ENCODE peak calls at places on chromosomes 16 and 17, in seven cellular contexts. One of them, this sample, is unnamed.

GRCh38 chr17:45129940-45130639 is 2.2 kb downstream of the PLCD3 start:
- DNase-seq in GM23248: peak; percentile 47
- DNase-seq in HCT116: no peak
- DNase-seq in neural progenitor cell: no peak
- DNase-seq in GM23338: no peak
- DNase-seq in SK-N-SH: no peak
- DNase-seq in OCI-LY7: no peak
- DNase-seq in this sample: peak; percentile 59

GRCh38 chr16:88356124-88356726 is 26.5 kb upstream of the ZNF469 start:
- DNase-seq in GM23248: no peak
- DNase-seq in OCI-LY7: no peak
- DNase-seq in GM23338: no peak
- DNase-seq in SK-N-SH: no peak
- DNase-seq in neural progenitor cell: no peak
- DNase-seq in HCT116: no peak
- DNase-seq in this sample: no peak

GRCh38 chr16:15642557-15643452 is at the start of gene MARF1:
- DNase-seq in GM23248: peak; percentile 98
- DNase-seq in HCT116: peak; percentile 87
- DNase-seq in neural progenitor cell: peak; percentile 98
- DNase-seq in GM23338: peak; percentile 99
- DNase-seq in OCI-LY7: peak; percentile 96
- DNase-seq in SK-N-SH: peak; percentile 94
- DNase-seq in this sample: peak; percentile 88

GRCh38 chr16:73965591-73965990 is 331.0 kb upstream of the PSMD7 start:
- DNase-seq in HCT116: no peak
- DNase-seq in GM23338: no peak
- DNase-seq in neural progenitor cell: no peak
- DNase-seq in OCI-LY7: no peak
- DNase-seq in SK-N-SH: no peak
- DNase-seq in GM23248: no peak
- DNase-seq in this sample: no peak

GRCh38 chr17:18172528-18173278 is 10.9 kb upstream of the ALKBH5 start:
- DNase-seq in SK-N-SH: peak; percentile 20
- DNase-seq in OCI-LY7: no peak
- DNase-seq in HCT116: no peak
- DNase-seq in neural progenitor cell: no peak
- DNase-seq in GM23338: peak; percentile 34
- DNase-seq in GM23248: no peak
- DNase-seq in this sample: no peak

GRCh38 chr17:1379930-1380313 is 20.1 kb downstream of the YWHAE start:
- DNase-seq in GM23338: no peak
- DNase-seq in SK-N-SH: no peak
- DNase-seq in OCI-LY7: no peak
- DNase-seq in neural progenitor cell: no peak
- DNase-seq in HCT116: no peak
- DNase-seq in GM23248: peak; percentile 50
- DNase-seq in this sample: no peak

GRCh38 chr17:1329745-1330343 is 50.4 kb downstream of the TRARG1 start:
- DNase-seq in GM23248: no peak
- DNase-seq in OCI-LY7: no peak
- DNase-seq in GM23338: no peak
- DNase-seq in SK-N-SH: no peak
- DNase-seq in neural progenitor cell: no peak
- DNase-seq in HCT116: no peak
- DNase-seq in this sample: no peak

GRCh38 chr17:62703269-62703775 is 75.9 kb downstream of the MRC2 start:
- DNase-seq in SK-N-SH: no peak
- DNase-seq in OCI-LY7: no peak
- DNase-seq in neural progenitor cell: no peak
- DNase-seq in GM23248: peak; percentile 87
- DNase-seq in GM23338: no peak
- DNase-seq in HCT116: no peak
- DNase-seq in this sample: peak; percentile 97

GRCh38 chr17:83076930-83077329 is 2.5 kb upstream of the METRNL start:
- DNase-seq in OCI-LY7: no peak
- DNase-seq in GM23248: no peak
- DNase-seq in HCT116: no peak
- DNase-seq in SK-N-SH: peak; percentile 71
- DNase-seq in neural progenitor cell: no peak
- DNase-seq in GM23338: no peak
- DNase-seq in this sample: peak; percentile 31

GRCh38 chr17:32222621-32223020 is 43.0 kb upstream of the RHBDL3 start:
- DNase-seq in SK-N-SH: no peak
- DNase-seq in HCT116: no peak
- DNase-seq in GM23338: no peak
- DNase-seq in GM23248: peak; percentile 52
- DNase-seq in OCI-LY7: no peak
- DNase-seq in neural progenitor cell: no peak
- DNase-seq in this sample: peak; percentile 56

GRCh38 chr16:51638338-51639135 is 487.5 kb upstream of the SALL1 start:
- DNase-seq in OCI-LY7: no peak
- DNase-seq in GM23248: peak; percentile 74
- DNase-seq in HCT116: no peak
- DNase-seq in GM23338: no peak
- DNase-seq in neural progenitor cell: no peak
- DNase-seq in SK-N-SH: no peak
- DNase-seq in this sample: no peak

GRCh38 chr17:18319604-18320256 is 4.6 kb downstream of the SMCR8 start:
- DNase-seq in SK-N-SH: peak; percentile 54
- DNase-seq in HCT116: no peak
- DNase-seq in OCI-LY7: peak; percentile 60
- DNase-seq in neural progenitor cell: peak; percentile 80
- DNase-seq in GM23248: peak; percentile 90
- DNase-seq in GM23338: peak; percentile 78
- DNase-seq in this sample: peak; percentile 61

GRCh38 chr17:36980281-36980761 is 31.6 kb downstream of the AATF start:
- DNase-seq in GM23338: peak; percentile 9
- DNase-seq in GM23248: peak; percentile 2
- DNase-seq in HCT116: no peak
- DNase-seq in neural progenitor cell: peak; percentile 19
- DNase-seq in SK-N-SH: no peak
- DNase-seq in OCI-LY7: no peak
- DNase-seq in this sample: peak; percentile 5

GRCh38 chr17:35022536-35023063 is 40.9 kb downstream of the RFFL start:
- DNase-seq in GM23338: no peak
- DNase-seq in OCI-LY7: no peak
- DNase-seq in GM23248: peak; percentile 93
- DNase-seq in neural progenitor cell: no peak
- DNase-seq in SK-N-SH: no peak
- DNase-seq in HCT116: no peak
- DNase-seq in this sample: peak; percentile 83

GRCh38 chr16:70749006-70749678 is 51.8 kb downstream of the VAC14 start:
- DNase-seq in neural progenitor cell: no peak
- DNase-seq in OCI-LY7: no peak
- DNase-seq in SK-N-SH: no peak
- DNase-seq in HCT116: no peak
- DNase-seq in GM23338: no peak
- DNase-seq in GM23248: no peak
- DNase-seq in this sample: no peak

GRCh38 chr16:87608400-87608985 is 6.2 kb downstream of the JPH3 start:
- DNase-seq in GM23338: peak; percentile 89
- DNase-seq in neural progenitor cell: peak; percentile 87
- DNase-seq in OCI-LY7: peak; percentile 23
- DNase-seq in SK-N-SH: no peak
- DNase-seq in HCT116: no peak
- DNase-seq in GM23248: peak; percentile 74
- DNase-seq in this sample: peak; percentile 63

GRCh38 chr17:30363715-30364202 is 15.0 kb upstream of the CPD start:
- DNase-seq in neural progenitor cell: no peak
- DNase-seq in GM23338: no peak
- DNase-seq in GM23248: peak; percentile 94
- DNase-seq in HCT116: no peak
- DNase-seq in OCI-LY7: peak; percentile 68
- DNase-seq in SK-N-SH: no peak
- DNase-seq in this sample: peak; percentile 83

GRCh38 chr16:1469693-1470201 is 5.1 kb downstream of the CLCN7 start:
- DNase-seq in HCT116: no peak
- DNase-seq in SK-N-SH: no peak
- DNase-seq in OCI-LY7: no peak
- DNase-seq in GM23338: no peak
- DNase-seq in GM23248: peak; percentile 19
- DNase-seq in neural progenitor cell: no peak
- DNase-seq in this sample: no peak

GRCh38 chr17:27244481-27245223 is 49.3 kb upstream of the WSB1 start:
- DNase-seq in GM23338: peak; percentile 74
- DNase-seq in OCI-LY7: no peak
- DNase-seq in GM23248: peak; percentile 94
- DNase-seq in SK-N-SH: no peak
- DNase-seq in HCT116: no peak
- DNase-seq in neural progenitor cell: peak; percentile 33
- DNase-seq in this sample: peak; percentile 68

GRCh38 chr16:25627641-25628040 is 64.1 kb upstream of the HS3ST4 start:
- DNase-seq in GM23248: no peak
- DNase-seq in HCT116: no peak
- DNase-seq in neural progenitor cell: no peak
- DNase-seq in SK-N-SH: no peak
- DNase-seq in OCI-LY7: no peak
- DNase-seq in GM23338: no peak
- DNase-seq in this sample: no peak

GRCh38 chr16:25625620-25626019 is 66.1 kb upstream of the HS3ST4 start:
- DNase-seq in GM23338: no peak
- DNase-seq in OCI-LY7: no peak
- DNase-seq in neural progenitor cell: no peak
- DNase-seq in HCT116: no peak
- DNase-seq in SK-N-SH: no peak
- DNase-seq in GM23248: no peak
- DNase-seq in this sample: no peak

GRCh38 chr16:25628766-25629165 is 63.0 kb upstream of the HS3ST4 start:
- DNase-seq in HCT116: no peak
- DNase-seq in GM23338: no peak
- DNase-seq in GM23248: no peak
- DNase-seq in neural progenitor cell: no peak
- DNase-seq in SK-N-SH: no peak
- DNase-seq in OCI-LY7: no peak
- DNase-seq in this sample: no peak

DNA sequence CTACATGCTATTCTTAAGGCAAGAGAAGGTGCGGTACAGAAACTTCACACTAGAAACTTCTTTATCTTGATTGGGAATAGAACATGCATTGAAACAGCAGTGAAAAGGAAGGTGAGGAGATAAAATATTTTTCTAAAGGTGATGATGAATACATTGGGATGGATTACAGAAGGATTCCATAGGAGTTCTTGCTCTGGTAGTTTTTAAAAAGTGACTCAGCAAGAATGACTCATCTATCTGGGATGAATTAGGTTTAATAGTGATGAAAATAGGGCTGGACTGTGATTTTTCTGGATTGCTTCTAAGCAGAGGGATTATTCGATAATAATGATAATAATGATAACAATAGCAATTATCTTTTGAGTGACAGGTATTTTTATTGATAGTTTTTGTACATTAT is 65.6 kb upstream of the HS3ST4 start:
- DNase-seq in HCT116: no peak
- DNase-seq in GM23248: peak; percentile 19
- DNase-seq in GM23338: no peak
- DNase-seq in SK-N-SH: no peak
- DNase-seq in OCI-LY7: no peak
- DNase-seq in neural progenitor cell: no peak
- DNase-seq in this sample: peak; percentile 11
- H3K4me2 ChIP-seq in HCT116: peak overlapping the region; percentile 4
- H3K4me2 ChIP-seq in GM23248: no peak overlapping the region
- H3K4me2 ChIP-seq in GM23338: no peak overlapping the region
- H3K4me2 ChIP-seq in SK-N-SH: no peak overlapping the region
- H3K4me2 ChIP-seq in OCI-LY7: no peak overlapping the region
- H3K4me2 ChIP-seq in neural progenitor cell: no peak overlapping the region
- H3K4me2 ChIP-seq in this sample: no peak overlapping the region

DNA sequence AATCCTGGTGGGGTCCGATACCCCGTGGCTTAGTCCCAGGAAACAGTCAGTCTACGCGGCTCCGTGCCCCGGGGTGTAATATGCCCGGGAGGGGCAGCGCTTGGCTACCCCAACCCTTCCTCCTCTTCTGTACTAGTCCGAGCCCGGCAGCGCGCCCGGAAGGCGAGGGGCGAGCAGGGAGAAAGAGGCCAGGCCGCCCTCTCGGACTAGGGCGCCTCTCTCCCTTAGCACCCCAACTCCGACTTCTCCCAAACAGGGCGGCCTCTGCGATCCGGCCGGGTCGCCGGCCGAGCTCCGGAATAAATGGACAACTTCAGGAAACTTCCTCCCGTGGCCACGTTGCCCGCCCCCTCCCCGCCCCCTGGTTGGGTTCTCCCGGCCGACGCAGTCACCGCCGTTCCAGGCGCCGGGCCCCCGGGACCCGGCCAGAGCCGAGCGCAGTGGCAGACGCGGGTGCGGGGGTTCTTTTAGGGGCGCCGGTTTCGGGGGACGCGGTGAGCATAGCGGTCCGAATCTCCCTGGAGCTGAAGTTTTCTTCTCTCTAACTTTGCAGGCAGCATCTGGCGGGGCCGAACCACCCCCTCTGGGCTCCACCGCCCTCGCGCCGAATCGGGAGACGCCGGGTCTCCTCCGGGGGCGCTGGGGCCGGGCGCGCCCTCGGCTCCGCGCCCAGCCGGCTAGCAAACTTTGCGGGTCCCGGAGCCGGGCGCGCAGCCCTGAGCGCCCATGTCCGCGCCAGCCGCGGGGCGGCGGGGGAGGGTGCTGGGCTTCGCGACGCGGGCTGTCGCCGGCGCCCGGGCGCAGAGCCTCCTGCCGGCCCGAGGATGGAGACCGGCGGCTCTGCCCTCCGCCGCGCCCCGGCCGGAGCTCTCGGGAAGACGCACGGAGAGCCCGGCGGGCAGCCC is at the start of gene SDK2:
- DNase-seq in GM23338: peak; percentile 49
- DNase-seq in HCT116: no peak
- DNase-seq in neural progenitor cell: peak; percentile 61
- DNase-seq in OCI-LY7: no peak
- DNase-seq in SK-N-SH: peak; percentile 85
- DNase-seq in GM23248: peak; percentile 35
- DNase-seq in this sample: no peak
- TF ChIP-seq EZH2phosphoT487 in GM23338: no peak
- TF ChIP-seq EZH2phosphoT487 in HCT116: no peak
- TF ChIP-seq EZH2phosphoT487 in neural progenitor cell: no peak
- TF ChIP-seq EZH2phosphoT487 in OCI-LY7: peak; percentile 24
- TF ChIP-seq EZH2phosphoT487 in SK-N-SH: no peak
- TF ChIP-seq EZH2phosphoT487 in GM23248: no peak
- TF ChIP-seq EZH2phosphoT487 in this sample: peak; percentile 71

GRCh38 chr16:21645261-21645721 is 7.1 kb downstream of the IGSF6 start:
- DNase-seq in GM23248: peak; percentile 60
- DNase-seq in OCI-LY7: peak; percentile 86
- DNase-seq in GM23338: no peak
- DNase-seq in HCT116: no peak
- DNase-seq in neural progenitor cell: no peak
- DNase-seq in SK-N-SH: no peak
- DNase-seq in this sample: no peak
- H3K4me3 ChIP-seq in GM23248: peak overlapping the region; percentile 66
- H3K4me3 ChIP-seq in OCI-LY7: peak overlapping the region; percentile 58
- H3K4me3 ChIP-seq in GM23338: no peak overlapping the region
- H3K4me3 ChIP-seq in HCT116: no peak overlapping the region
- H3K4me3 ChIP-seq in neural progenitor cell: no peak overlapping the region
- H3K4me3 ChIP-seq in SK-N-SH: no peak overlapping the region
- H3K4me3 ChIP-seq in this sample: no peak overlapping the region

DNA sequence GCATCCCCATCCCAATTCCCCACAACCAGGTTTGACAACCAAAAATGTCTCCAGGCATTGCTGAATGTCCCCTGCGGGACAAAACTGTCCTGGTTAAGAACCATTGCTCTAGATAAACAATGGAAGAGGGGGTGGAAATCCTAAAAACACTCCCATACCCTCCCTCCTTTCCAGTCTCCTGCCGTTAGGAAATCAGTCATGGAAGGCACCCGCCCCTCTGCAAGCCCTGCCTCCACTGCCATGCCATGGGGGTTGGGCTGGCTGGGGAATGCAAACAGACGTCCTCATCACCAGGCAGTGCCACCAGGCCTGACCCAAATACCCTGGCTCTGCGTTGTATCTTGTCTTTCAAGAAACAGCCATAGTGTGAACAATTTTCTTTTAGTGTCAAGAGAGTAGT is 57.5 kb downstream of the CYTH1 start:
- DNase-seq in GM23248: no peak
- DNase-seq in GM23338: peak; percentile 51
- DNase-seq in SK-N-SH: peak; percentile 81
- DNase-seq in HCT116: no peak
- DNase-seq in neural progenitor cell: peak; percentile 27
- DNase-seq in OCI-LY7: no peak
- DNase-seq in this sample: no peak
- H3K4me2 ChIP-seq in GM23248: peak overlapping the region; percentile 5
- H3K4me2 ChIP-seq in GM23338: peak overlapping the region; percentile 92
- H3K4me2 ChIP-seq in SK-N-SH: peak overlapping the region; percentile 74
- H3K4me2 ChIP-seq in HCT116: peak overlapping the region; percentile 7
- H3K4me2 ChIP-seq in neural progenitor cell: peak overlapping the region; percentile 97
- H3K4me2 ChIP-seq in OCI-LY7: peak overlapping the region; percentile 89
- H3K4me2 ChIP-seq in this sample: no peak overlapping the region